ENCODE peak calls at places on chromosomes 3 and 15, in four cellular contexts. S is HTR-8/SVneo; O is naive thymus-derived CD8-positive, alpha-beta T cell; M is neural progenitor cell. Y is an unnamed sample.

GRCh38 chr15:68479406-68479805 is 47.4 kb upstream of the ITGA11 start:
- DNase-seq in M (no peak), O (no peak), S (peak), Y (no peak)

GRCh38 chr3:13352621-13353131 is 67.4 kb downstream of the NUP210 start:
- DNase-seq in O (no peak), S (peak), M (no peak), Y (no peak)

GRCh38 chr3:42670051-42670576 is 15.2 kb upstream of the KLHL40 start:
- DNase-seq in M (no peak), S (no peak), O (no peak), Y (no peak)

GRCh38 chr3:71064288-71064975 is 519.1 kb downstream of the FOXP1 start:
- DNase-seq in M (peak), S (no peak), O (peak), Y (peak)

GRCh38 chr15:60945196-60945595 is 283.9 kb downstream of the RORA start:
- DNase-seq in S (no peak), M (no peak), O (no peak), Y (no peak)

GRCh38 chr3:4980229-4981159 is 1.3 kb downstream of the BHLHE40 start:
- DNase-seq in M (peak), S (no peak), O (peak), Y (peak)

GRCh38 chr15:23866832-23867231 is 179.7 kb upstream of the NDN start:
- DNase-seq in M (peak), S (no peak), O (no peak), Y (peak)

GRCh38 chr3:16864610-16865313 is 20.0 kb upstream of the PLCL2 start:
- DNase-seq in M (no peak), O (no peak), S (no peak), Y (no peak)

GRCh38 chr3:126112531-126113237 is 28.8 kb upstream of the SLC41A3 start:
- DNase-seq in M (no peak), O (no peak), S (no peak), Y (no peak)

GRCh38 chr15:36877796-36878744 is 222.3 kb downstream of the MEIS2 start:
- DNase-seq in O (no peak), M (peak), S (no peak), Y (no peak)

GRCh38 chr3:23761440-23761896 is 44.3 kb upstream of the UBE2E1 start:
- DNase-seq in S (peak), M (peak), O (no peak), Y (peak)

GRCh38 chr15:78103406-78104118 is 11.2 kb downstream of the SH2D7 start:
- DNase-seq in O (no peak), M (no peak), S (no peak), Y (no peak)

GRCh38 chr3:23920151-23920655 is 3.3 kb downstream of the RPL15 start:
- DNase-seq in O (no peak), S (no peak), M (no peak), Y (no peak)

GRCh38 chr3:57942366-57942765 is 65.9 kb upstream of the FLNB start:
- DNase-seq in S (no peak), O (no peak), M (no peak), Y (no peak)

GRCh38 chr3:169591159-169591951 is 72.2 kb downstream of the MECOM start:
- DNase-seq in S (no peak), M (no peak), O (no peak), Y (no peak)

GRCh38 chr3:193134895-193135294 is 106.1 kb upstream of the PLAAT1 start:
- DNase-seq in M (no peak), S (peak), O (no peak), Y (no peak)

GRCh38 chr3:37124431-37124830 is 50.0 kb downstream of the LRRFIP2 start:
- DNase-seq in M (no peak), O (no peak), S (no peak), Y (no peak)

GRCh38 chr3:134057006-134057832 is 27.5 kb upstream of the SLCO2A1 start:
- DNase-seq in O (no peak), M (no peak), S (no peak), Y (no peak)

GRCh38 chr3:61560452-61561373 is 658 bp upstream of the PTPRG start:
- DNase-seq in O (no peak), M (peak), S (peak), Y (peak)

GRCh38 chr3:77915341-77915740 is 875.4 kb downstream of the ROBO2 start:
- DNase-seq in O (no peak), M (no peak), S (no peak), Y (no peak)

GRCh38 chr15:98729446-98730042 is 81.2 kb downstream of the IGF1R start:
- DNase-seq in S (no peak), O (no peak), M (peak), Y (no peak)

GRCh38 chr3:38549486-38549885 is 53.3 kb downstream of the EXOG start:
- DNase-seq in M (no peak), S (no peak), O (no peak), Y (no peak)

GRCh38 chr15:65752151-65752700 is 39.9 kb downstream of the DENND4A start:
- DNase-seq in M (no peak), S (peak), O (no peak), Y (no peak)

GRCh38 chr3:56296361-56296760 is 171.9 kb downstream of the ERC2 start:
- DNase-seq in M (no peak), O (no peak), S (no peak), Y (no peak)

GRCh38 chr15:69919816-69920215 is 177.9 kb downstream of the TLE3 start:
- DNase-seq in M (peak), O (no peak), S (no peak), Y (peak)

GRCh38 chr3:136330900-136331299 is 80.8 kb downstream of the PCCB start:
- DNase-seq in O (no peak), S (no peak), M (no peak), Y (no peak)

GRCh38 chr3:197186887-197187588 is 111.4 kb downstream of the DLG1 start:
- DNase-seq in O (no peak), S (peak), M (peak), Y (no peak)

GRCh38 chr3:179398574-179399249 is 51.2 kb downstream of the MFN1 start:
- DNase-seq in O (no peak), S (no peak), M (no peak), Y (no peak)

GRCh38 chr15:80991446-80991845 is 1.8 kb upstream of the MESD start:
- DNase-seq in O (no peak), M (no peak), S (no peak), Y (no peak)

GRCh38 chr3:188796122-188796631 is 375.6 kb upstream of the TPRG1 start:
- DNase-seq in S (no peak), M (no peak), O (no peak), Y (no peak)

GRCh38 chr3:143775401-143775970 is 72.8 kb downstream of the SLC9A9 start:
- DNase-seq in S (peak), O (no peak), M (peak), Y (no peak)

GRCh38 chr3:156782319-156782718 is 43.8 kb upstream of the LEKR1 start:
- DNase-seq in S (no peak), M (no peak), O (no peak), Y (no peak)

GRCh38 chr3:159964166-159964973 is 24.3 kb upstream of the IL12A start:
- DNase-seq in M (no peak), O (no peak), S (peak), Y (no peak)

GRCh38 chr15:40271915-40272712 is 10.8 kb downstream of the ANKRD63 start:
- DNase-seq in M (no peak), S (no peak), O (no peak), Y (no peak)

GRCh38 chr15:85141601-85142185 is 160.0 kb downstream of the PDE8A start:
- DNase-seq in O (no peak), M (no peak), S (no peak), Y (no peak)

GRCh38 chr3:195224156-195224979 is 46.6 kb downstream of the XXYLT1 start:
- DNase-seq in M (no peak), S (no peak), O (no peak), Y (no peak)

Y was measured in WERI-Rb-1.